ENCODE peak calls at places on chromosomes 6 and 20, in four cellular contexts. W, O, N and S are unnamed samples.

GRCh38 chr6:41732601-41733348 is 2.6 kb downstream of the TFEB start:
- DNase-seq in W (no peak), N (peak; percentile 48), O (no peak), S (peak; percentile 53)

GRCh38 chr6:149451361-149452061 is 33.3 kb downstream of the ZC3H12D start:
- DNase-seq in N (no peak), W (no peak), O (no peak), S (peak; percentile 32)

GRCh38 chr20:31684153-31685003 is 38.3 kb downstream of the BCL2L1 start:
- DNase-seq in W (no peak), O (no peak), N (no peak), S (no peak)

GRCh38 chr6:154721460-154721859 is 11.8 kb upstream of the SCAF8 start:
- DNase-seq in N (peak; percentile 80), O (no peak), W (no peak), S (peak; percentile 85)

GRCh38 chr20:57695012-57695411 is 14.8 kb downstream of the PMEPA1 start:
- DNase-seq in O (no peak), N (peak; percentile 28), W (no peak), S (peak; percentile 95)

GRCh38 chr6:116267879-116268588 is 11.7 kb downstream of the TSPYL1 start:
- DNase-seq in O (no peak), W (no peak), N (peak; percentile 31), S (peak; percentile 64)

GRCh38 chr6:68967549-68968300 is 332.6 kb downstream of the ADGRB3 start:
- DNase-seq in W (no peak), O (peak; percentile 63), N (peak; percentile 25), S (peak; percentile 61)

GRCh38 chr6:112109267-112109666 is 21.9 kb downstream of the FAM229B start:
- DNase-seq in N (no peak), O (peak; percentile 24), W (no peak), S (no peak)